ENCODE peak calls at places on chromosomes 1 and 21, in eight cellular contexts. P is fibroblast of lung, V is neural progenitor cell, E is HCT116, K is mammary epithelial cell, U is PC-3, S is H9, O is K562. B is an unnamed sample.

GRCh38 chr1:173424137-173424536 is 53.0 kb upstream of the PRDX6 start:
- DNase-seq in U (no peak), O (peak; percentile 34), S (no peak), P (no peak), E (no peak), V (no peak), K (no peak), B (no peak)

GRCh38 chr1:27382950-27383627 is at the start of gene CD164L2:
- DNase-seq in U (peak; percentile 54), S (peak; percentile 90), P (no peak), O (peak; percentile 85), E (no peak), K (peak; percentile 54), V (peak; percentile 88), B (peak; percentile 97)

GRCh38 chr1:116167625-116168276 is 56.6 kb downstream of the MAB21L3 start:
- DNase-seq in O (no peak), K (no peak), S (peak; percentile 50), P (peak; percentile 13), V (peak; percentile 39), E (no peak), U (no peak), B (peak; percentile 79)

GRCh38 chr1:37434292-37434907 is 40.0 kb upstream of the ZC3H12A start:
- DNase-seq in P (peak; percentile 20), V (peak; percentile 86), O (peak; percentile 78), K (no peak), S (peak; percentile 86), U (peak; percentile 68), E (no peak), B (peak; percentile 94)

GRCh38 chr1:113984710-113985109 is 5.4 kb downstream of the OLFML3 start:
- DNase-seq in K (no peak), O (no peak), P (no peak), U (no peak), E (no peak), S (no peak), V (no peak), B (no peak)

GRCh38 chr1:235093013-235093618 is 35.5 kb downstream of the TOMM20 start:
- DNase-seq in O (peak; percentile 74), S (peak; percentile 87), E (no peak), U (peak; percentile 29), P (peak; percentile 66), K (no peak), V (peak; percentile 78), B (peak; percentile 91)

GRCh38 chr1:185559684-185560310 is 174.4 kb upstream of the HMCN1 start:
- DNase-seq in S (peak; percentile 72), K (peak; percentile 65), P (peak; percentile 52), O (peak; percentile 70), E (peak; percentile 31), V (peak; percentile 60), U (peak; percentile 53), B (peak; percentile 83)

GRCh38 chr1:70706381-70707173 is 295.5 kb downstream of the CTH start:
- DNase-seq in S (peak; percentile 64), O (no peak), E (no peak), K (no peak), P (no peak), V (peak; percentile 69), U (no peak), B (peak; percentile 81)

GRCh38 chr1:204072951-204073836 is at the start of gene SOX13:
- DNase-seq in S (peak; percentile 95), V (peak; percentile 93), U (peak; percentile 89), K (peak; percentile 89), O (peak; percentile 67), E (peak; percentile 79), P (peak; percentile 88), B (peak; percentile 96)

GRCh38 chr1:201275266-201275666 is 8.0 kb upstream of the PKP1 start:
- DNase-seq in P (peak; percentile 87), V (no peak), U (peak; percentile 100), O (no peak), K (peak; percentile 100), S (no peak), E (peak; percentile 79), B (no peak)

GRCh38 chr1:19204665-19205266 is 5.3 kb downstream of the UBR4 start:
- DNase-seq in U (peak; percentile 8), S (no peak), K (no peak), V (no peak), O (no peak), E (no peak), P (peak; percentile 35), B (no peak)

DNA sequence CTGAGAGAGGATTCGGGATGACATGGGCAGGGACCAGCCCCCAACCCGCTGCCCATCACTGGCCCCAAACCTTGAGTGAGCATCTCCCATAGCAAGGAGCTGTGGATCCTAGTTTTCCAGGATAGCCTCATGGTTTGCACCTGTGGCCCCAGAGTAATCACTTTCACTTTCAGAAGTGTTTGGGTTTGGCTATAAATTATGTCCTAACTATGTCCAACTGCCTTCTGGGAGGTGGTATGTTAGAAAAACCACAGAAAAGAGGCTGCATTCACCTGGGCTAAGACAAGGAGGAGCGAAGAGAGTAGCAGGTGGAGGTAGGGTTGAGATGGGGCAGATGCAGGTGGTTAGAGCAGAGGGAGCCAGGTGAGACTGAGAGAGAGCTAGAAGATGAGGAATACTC is 19.4 kb upstream of the CLIC6 start:
- DNase-seq in E (no peak), K (no peak), V (no peak), P (no peak), S (no peak), U (no peak), O (no peak), B (no peak)
- H3K9ac ChIP-seq in E (no peak overlapping the region), K (no peak overlapping the region), V (no peak overlapping the region), P (no peak overlapping the region), S (no peak overlapping the region), U (no peak overlapping the region), O (no peak overlapping the region), B (no peak overlapping the region)

GRCh38 chr1:26021647-26022403 is at the start of gene EXTL1:
- DNase-seq in O (no peak), S (peak; percentile 85), U (no peak), K (no peak), P (peak; percentile 76), E (no peak), V (peak; percentile 91), B (peak; percentile 91)
- H3K4me1 ChIP-seq in O (peaks cover 27% of the 10 kb centered on the region), S (no peaks in the 10 kb centered on the region), U (no peaks in the 10 kb centered on the region), K (peaks cover 47% of the 10 kb centered on the region), P (peaks cover 12% of the 10 kb centered on the region), E (no peaks in the 10 kb centered on the region), V (peaks cover 10% of the 10 kb centered on the region), B (peaks cover 2% of the 10 kb centered on the region)

GRCh38 chr1:66761273-66761672 is 9.0 kb downstream of the DYNLT5 start:
- DNase-seq in V (no peak), E (no peak), O (no peak), S (no peak), K (peak; percentile 25), P (no peak), U (peak; percentile 28), B (no peak)
- TF ChIP-seq CTCF in V (no peak), E (no peak), O (no peak), S (no peak), K (no peak), P (peak; percentile 16), U (no peak), B (no peak)

DNA sequence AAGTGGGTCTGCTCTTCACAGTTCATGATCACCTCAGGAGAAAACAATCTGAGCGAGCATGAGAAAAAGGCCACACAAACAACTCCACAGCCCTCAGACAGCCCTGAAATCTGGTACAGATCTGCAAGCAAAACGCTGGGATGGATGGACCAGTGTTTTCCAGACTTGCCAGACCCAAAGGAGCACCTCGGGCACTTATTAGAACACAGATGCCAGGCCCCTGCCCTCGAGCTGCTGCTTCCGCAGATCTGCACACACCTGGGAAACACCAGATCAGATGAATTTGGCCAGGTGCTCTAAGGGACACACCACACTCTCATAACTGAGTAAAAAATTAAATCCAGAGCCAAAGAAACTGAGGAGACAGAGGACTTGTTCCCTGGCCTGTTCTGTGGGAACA is 202.7 kb upstream of the ESRRG start:
- DNase-seq in S (no peak), U (no peak), V (no peak), E (no peak), O (no peak), P (no peak), K (no peak), B (no peak)
- H3K9ac ChIP-seq in S (no peak overlapping the region), U (no peak overlapping the region), V (no peak overlapping the region), E (no peak overlapping the region), O (no peak overlapping the region), P (no peak overlapping the region), K (no peak overlapping the region), B (no peak overlapping the region)

GRCh38 chr1:53048345-53048737 is 13.7 kb upstream of the PODN start:
- DNase-seq in U (no peak), O (no peak), V (no peak), P (peak; percentile 59), E (no peak), K (no peak), S (no peak), B (no peak)
- H3K4me1 ChIP-seq in U (peaks cover 40% of the 10 kb centered on the region), O (peaks cover 10% of the 10 kb centered on the region), V (peaks cover 42% of the 10 kb centered on the region), P (peaks cover 11% of the 10 kb centered on the region), E (peaks cover 4% of the 10 kb centered on the region), K (peaks cover 10% of the 10 kb centered on the region), S (peaks cover 4% of the 10 kb centered on the region), B (peaks cover 6% of the 10 kb centered on the region)